ENCODE peak calls at places on chromosomes 12 and 14, in seven cellular contexts. V is CD8-positive, alpha-beta T cell; R is HEK293T; T is NCI-H774; Y is RKO; W is GM19239; N is iris pigment epithelial cell. J is an unnamed sample.

GRCh38 chr14:96198430-96199133 is 6.1 kb upstream of the BDKRB2 start:
- DNase-seq in N (peak), Y (no peak), T (no peak), R (no peak), V (no peak), W (no peak), J (no peak)

GRCh38 chr12:12398026-12398859 is 41.4 kb downstream of the BORCS5 start:
- DNase-seq in R (no peak), Y (peak), N (peak), V (no peak), W (no peak), T (no peak), J (no peak)

GRCh38 chr12:121494093-121494787 is 86.6 kb downstream of the KDM2B start:
- DNase-seq in W (no peak), N (peak), V (peak), R (peak), Y (peak), T (no peak), J (peak)

GRCh38 chr12:3647504-3647903 is 105.4 kb downstream of the CRACR2A start:
- DNase-seq in Y (no peak), N (peak), V (no peak), T (no peak), W (no peak), R (no peak), J (no peak)

GRCh38 chr12:95325501-95325900 is 107.9 kb downstream of the VEZT start:
- DNase-seq in T (no peak), Y (no peak), N (no peak), V (no peak), R (no peak), W (no peak), J (no peak)

GRCh38 chr14:100568164-100568997 is 18.8 kb downstream of the BEGAIN start:
- DNase-seq in N (no peak), Y (no peak), T (no peak), W (no peak), V (no peak), R (no peak), J (no peak)

GRCh38 chr14:69854598-69854997 is 24.6 kb upstream of the SMOC1 start:
- DNase-seq in R (no peak), Y (no peak), T (no peak), V (no peak), N (no peak), W (no peak), J (no peak)

GRCh38 chr14:73234586-73235394 is 2.5 kb upstream of the PAPLN start:
- DNase-seq in N (no peak), Y (no peak), V (no peak), R (no peak), W (no peak), T (no peak), J (no peak)

J was measured in SJCRH30.